ENCODE peak calls at places on chromosomes 7 and 10, in five cellular contexts. K is SK-N-SH, V is K562, R is GM12878, B is HepG2. Y is an unnamed sample.

GRCh38 chr10:50538473-50539398 is 85.0 kb downstream of the SGMS1 start:
- DNase-seq in V (peak), K (no peak), R (no peak), B (peak), Y (no peak)

GRCh38 chr7:73342645-73343044 is 14.7 kb downstream of the FKBP6 start:
- DNase-seq in K (peak), R (no peak), B (peak), V (no peak), Y (no peak)

GRCh38 chr7:81150951-81151361 is 232.1 kb upstream of the SEMA3C start:
- DNase-seq in K (no peak), V (no peak), B (peak), R (no peak), Y (no peak)

GRCh38 chr7:42763137-42763551 is 148.7 kb downstream of the C7orf25 start:
- DNase-seq in B (no peak), R (no peak), K (no peak), V (no peak), Y (no peak)

GRCh38 chr7:77866791-77867190 is 68.2 kb downstream of the PHTF2 start:
- DNase-seq in B (peak), R (no peak), V (no peak), K (no peak), Y (peak)

GRCh38 chr7:79334841-79335240 is 118.6 kb downstream of the MAGI2 start:
- DNase-seq in V (no peak), K (no peak), R (no peak), B (no peak), Y (no peak)

GRCh38 chr10:48667960-48668541 is 16.6 kb upstream of the WDFY4 start:
- DNase-seq in K (no peak), B (no peak), V (no peak), R (peak), Y (no peak)

GRCh38 chr10:78774999-78775711 is 293.6 kb upstream of the ZMIZ1 start:
- DNase-seq in K (no peak), V (no peak), R (no peak), B (peak), Y (no peak)

GRCh38 chr7:6375346-6376101 is 72.2 kb downstream of the DAGLB start:
- DNase-seq in B (no peak), V (no peak), R (no peak), K (no peak), Y (no peak)

GRCh38 chr7:44288811-44289340 is 36.5 kb downstream of the CAMK2B start:
- DNase-seq in K (peak), R (no peak), B (no peak), V (no peak), Y (no peak)

GRCh38 chr10:60573342-60573741 is 183.7 kb upstream of the ANK3 start:
- DNase-seq in R (no peak), V (no peak), K (no peak), B (no peak), Y (no peak)

GRCh38 chr7:78080241-78080640 is 281.7 kb downstream of the PHTF2 start:
- DNase-seq in B (no peak), V (no peak), K (no peak), R (no peak), Y (no peak)

GRCh38 chr7:42476255-42476654 is 239.2 kb upstream of the GLI3 start:
- DNase-seq in B (no peak), K (no peak), V (no peak), R (no peak), Y (no peak)

GRCh38 chr7:66642186-66642585 is 13.5 kb downstream of the KCTD7 start:
- DNase-seq in R (no peak), B (no peak), K (peak), V (no peak), Y (no peak)

GRCh38 chr7:107219563-107220244 is 50.9 kb downstream of the HBP1 start:
- DNase-seq in R (no peak), K (no peak), V (no peak), B (no peak), Y (no peak)

GRCh38 chr7:7207876-7208275 is 25.5 kb downstream of the C1GALT1 start:
- DNase-seq in B (no peak), V (no peak), R (no peak), K (no peak), Y (no peak)

GRCh38 chr7:5629941-5630340 is 151.5 kb downstream of the RNF216 start:
- DNase-seq in V (no peak), K (peak), B (no peak), R (no peak), Y (no peak)

GRCh38 chr7:143362126-143362961 is at the start of gene FAM131B:
- DNase-seq in V (peak), K (peak), B (no peak), R (no peak), Y (no peak)

GRCh38 chr10:126509211-126509610 is 120.9 kb upstream of the ADAM12 start:
- DNase-seq in V (no peak), B (no peak), K (no peak), R (no peak), Y (no peak)

GRCh38 chr10:71748671-71749191 is 24.6 kb downstream of the VSIR start:
- DNase-seq in B (no peak), V (peak), K (peak), R (peak), Y (peak)

GRCh38 chr7:15848362-15848761 is 161.9 kb upstream of the MEOX2 start:
- DNase-seq in R (no peak), V (no peak), B (no peak), K (no peak), Y (no peak)

GRCh38 chr7:85213500-85213899 is 26.6 kb upstream of the SEMA3D start:
- DNase-seq in K (no peak), R (no peak), B (no peak), V (no peak), Y (no peak)

GRCh38 chr7:91353923-91354322 is 89.7 kb downstream of the FZD1 start:
- DNase-seq in B (no peak), K (peak), V (no peak), R (no peak), Y (no peak)

GRCh38 chr7:1351881-1352625 is 107.2 kb downstream of the MICALL2 start:
- DNase-seq in B (no peak), V (no peak), K (no peak), R (no peak), Y (no peak)

GRCh38 chr10:784759-785538 is 95.5 kb upstream of the DIP2C start:
- DNase-seq in K (peak), V (peak), R (no peak), B (no peak), Y (peak)

GRCh38 chr7:101154693-101155102 is 422 bp downstream of the AP1S1 start:
- DNase-seq in B (no peak), R (no peak), V (no peak), K (no peak), Y (no peak)

GRCh38 chr7:143003393-143004051 is 23.4 kb downstream of the OR9A2 start:
- DNase-seq in K (peak), V (peak), B (peak), R (peak), Y (peak)

GRCh38 chr10:63365976-63366765 is 99.6 kb downstream of the JMJD1C start:
- DNase-seq in K (no peak), R (no peak), V (no peak), B (peak), Y (no peak)

GRCh38 chr7:69596056-69596455 is 2.2 kb upstream of the AUTS2 start:
- DNase-seq in B (no peak), V (no peak), K (no peak), R (no peak), Y (no peak)

GRCh38 chr7:130831817-130832481 is 97.9 kb upstream of the KLF14 start:
- DNase-seq in B (peak), R (no peak), K (peak), V (peak), Y (peak)

GRCh38 chr7:104162081-104162480 is 45.7 kb downstream of the ORC5 start:
- DNase-seq in V (no peak), K (no peak), B (no peak), R (no peak), Y (no peak)

GRCh38 chr10:43137701-43137970 is 609 bp upstream of the CSGALNACT2 start:
- DNase-seq in B (peak), V (peak), K (peak), R (no peak), Y (peak)

GRCh38 chr7:19011212-19011611 is 106.2 kb downstream of the TWIST1 start:
- DNase-seq in V (no peak), R (no peak), K (no peak), B (no peak), Y (no peak)

GRCh38 chr10:122112625-122113160 is 123.7 kb downstream of the TACC2 start:
- DNase-seq in K (peak), R (no peak), V (peak), B (peak), Y (no peak)

GRCh38 chr7:138890782-138891445 is 90.3 kb downstream of the KIAA1549 start:
- DNase-seq in K (peak), V (no peak), R (no peak), B (peak), Y (no peak)

GRCh38 chr7:103752995-103753394 is 236.5 kb downstream of the RELN start:
- DNase-seq in R (no peak), K (no peak), V (no peak), B (no peak), Y (no peak)

GRCh38 chr7:151958036-151959010 is 2.1 kb downstream of the GALNTL5 start:
- DNase-seq in K (no peak), R (no peak), V (no peak), B (no peak), Y (no peak)

GRCh38 chr7:22109761-22110160 is 164.1 kb upstream of the CDCA7L start:
- DNase-seq in V (peak), R (no peak), B (peak), K (peak), Y (peak)
- TF ChIP-seq REST in V (no peak), R (no peak), B (no peak), K (no peak), Y (no peak)

GRCh38 chr10:46319383-46319782 is 32.6 kb downstream of the ANTXRL start:
- DNase-seq in V (no peak), K (no peak), B (no peak), R (no peak), Y (no peak)
- TF ChIP-seq GABPA in V (no peak), K (no peak), B (no peak), R (no peak), Y (no peak)

GRCh38 chr10:104589871-104590270 is 51.2 kb upstream of the SORCS3 start:
- DNase-seq in V (no peak), K (no peak), B (no peak), R (no peak), Y (no peak)

GRCh38 chr10:104589431-104589830 is 51.7 kb upstream of the SORCS3 start:
- DNase-seq in K (no peak), R (no peak), V (no peak), B (no peak), Y (no peak)

GRCh38 chr10:104591451-104591850 is 49.6 kb upstream of the SORCS3 start:
- DNase-seq in K (peak), R (no peak), V (no peak), B (no peak), Y (no peak)
- TF ChIP-seq REST in K (no peak), R (no peak), V (no peak), B (no peak), Y (no peak)

GRCh38 chr7:41162612-41163011 is 540.3 kb downstream of the INHBA start:
- DNase-seq in B (no peak), V (no peak), R (no peak), K (no peak), Y (no peak)
- TF ChIP-seq GABPA in B (no peak), V (no peak), R (no peak), K (no peak), Y (no peak)

GRCh38 chr10:119747940-119748339 is 22.1 kb downstream of the INPP5F start:
- DNase-seq in K (no peak), R (no peak), B (no peak), V (no peak), Y (no peak)
- TF ChIP-seq REST in K (no peak), R (no peak), B (no peak), V (no peak), Y (no peak)

GRCh38 chr10:5892007-5892406 is 2.0 kb downstream of the FBH1 start:
- DNase-seq in R (no peak), V (no peak), K (no peak), B (no peak), Y (no peak)

GRCh38 chr10:5888843-5889623 is 660 bp downstream of the ANKRD16 start:
- DNase-seq in R (no peak), B (peak), K (peak), V (peak), Y (no peak)

GRCh38 chr10:5889624-5890518 is at the start of the genes ANKRD16 and FBH1:
- DNase-seq in K (peak), V (peak), R (peak), B (peak), Y (peak)

GRCh38 chr10:5891009-5891408 is 966 bp downstream of the FBH1 start:
- DNase-seq in B (no peak), R (no peak), V (no peak), K (no peak), Y (no peak)

DNA sequence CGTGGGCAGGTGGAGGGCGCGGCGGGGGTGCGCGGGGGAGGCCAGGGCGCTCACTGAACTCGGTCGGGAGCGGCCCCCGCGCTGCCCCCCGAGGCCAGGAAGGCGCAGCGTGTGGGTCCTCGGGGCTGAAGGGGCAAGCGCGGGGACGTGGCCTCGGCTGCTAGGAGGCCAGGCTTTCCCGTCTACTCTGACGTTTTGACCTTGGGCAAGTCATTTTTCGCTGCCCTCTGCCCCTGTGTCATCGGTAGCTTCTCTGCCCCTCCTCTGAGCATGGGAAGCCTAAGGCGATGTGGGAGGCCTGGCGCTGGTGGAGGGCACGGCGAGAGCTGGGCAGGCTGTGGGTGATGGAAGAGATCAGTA is 456 bp downstream of the FBH1 start:
- DNase-seq in V (no peak), B (peak), K (peak), R (no peak), Y (no peak)
- TF ChIP-seq GABPA in V (no peak), B (no peak), K (no peak), R (no peak), Y (no peak)